ENCODE peak calls at places on chromosomes 13 and 19, in four cellular contexts. O is mucosa of descending colon, E is A549, D is body of pancreas. B is an unnamed sample.

GRCh38 chr19:47111081-47111589 is 2.4 kb downstream of the ZC3H4 start:
- DNase-seq in O (peak), D (peak), E (no peak), B (no peak)

GRCh38 chr19:14271830-14272229 is 65.9 kb upstream of the ADGRL1 start:
- DNase-seq in E (no peak), O (no peak), D (no peak), B (no peak)

GRCh38 chr13:41054919-41055619 is 6.2 kb upstream of the WBP4 start:
- DNase-seq in D (no peak), O (no peak), E (no peak), B (no peak)

GRCh38 chr13:44237276-44237767 is 136.3 kb upstream of the SERP2 start:
- DNase-seq in D (peak), E (no peak), O (no peak), B (no peak)

GRCh38 chr13:113759525-113760137 is 605 bp downstream of the TMEM255B start:
- DNase-seq in E (peak), O (no peak), D (peak), B (no peak)

GRCh38 chr13:104011505-104012270 is 945.5 kb upstream of the SLC10A2 start:
- DNase-seq in O (no peak), E (no peak), D (peak), B (peak)

GRCh38 chr13:50082426-50083283 is 67.4 kb downstream of the KCNRG start:
- DNase-seq in O (peak), E (peak), D (peak), B (peak)

GRCh38 chr13:104043184-104043583 is 977.0 kb upstream of the SLC10A2 start:
- DNase-seq in E (no peak), O (no peak), D (no peak), B (no peak)

GRCh38 chr19:46717716-46718143 is 816 bp upstream of the PRKD2 start:
- DNase-seq in O (no peak), E (no peak), D (no peak), B (no peak)

GRCh38 chr13:48403151-48403631 is 9.7 kb downstream of the LPAR6 start:
- DNase-seq in E (no peak), D (no peak), O (no peak), B (no peak)
- H3K4me3 ChIP-seq in E (no peak), D (no peak), O (no peak), B (no peak)

DNA sequence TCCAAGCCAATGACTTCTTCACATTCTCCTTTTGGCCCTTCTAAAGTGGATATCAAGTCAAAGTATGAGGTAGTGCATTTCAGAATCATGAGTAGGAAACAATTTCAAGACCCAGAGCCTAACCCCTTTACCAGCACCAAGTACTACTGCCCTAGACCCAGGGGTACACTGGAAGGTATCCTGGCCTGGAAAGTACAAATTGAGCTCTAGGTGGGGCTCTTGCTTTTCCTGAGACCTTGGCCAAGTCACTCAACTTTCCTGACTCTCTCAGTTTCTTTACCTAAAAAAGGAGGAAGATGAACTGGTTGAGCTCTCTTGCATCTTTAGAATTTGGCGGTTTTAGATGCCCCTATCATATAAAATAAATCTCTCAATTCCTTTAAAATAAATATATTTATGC is 204.7 kb downstream of the FGF14 start:
- DNase-seq in E (no peak), D (no peak), O (no peak), B (no peak)
- TF ChIP-seq CTCF in E (no peak), D (no peak), O (no peak), B (peak)

GRCh38 chr19:42250666-42251531 is 4.0 kb downstream of the ERF start:
- DNase-seq in E (no peak), O (peak), D (peak), B (no peak)
- H3K4me3 ChIP-seq in E (peak), O (no peak), D (no peak), B (peak)

DNA sequence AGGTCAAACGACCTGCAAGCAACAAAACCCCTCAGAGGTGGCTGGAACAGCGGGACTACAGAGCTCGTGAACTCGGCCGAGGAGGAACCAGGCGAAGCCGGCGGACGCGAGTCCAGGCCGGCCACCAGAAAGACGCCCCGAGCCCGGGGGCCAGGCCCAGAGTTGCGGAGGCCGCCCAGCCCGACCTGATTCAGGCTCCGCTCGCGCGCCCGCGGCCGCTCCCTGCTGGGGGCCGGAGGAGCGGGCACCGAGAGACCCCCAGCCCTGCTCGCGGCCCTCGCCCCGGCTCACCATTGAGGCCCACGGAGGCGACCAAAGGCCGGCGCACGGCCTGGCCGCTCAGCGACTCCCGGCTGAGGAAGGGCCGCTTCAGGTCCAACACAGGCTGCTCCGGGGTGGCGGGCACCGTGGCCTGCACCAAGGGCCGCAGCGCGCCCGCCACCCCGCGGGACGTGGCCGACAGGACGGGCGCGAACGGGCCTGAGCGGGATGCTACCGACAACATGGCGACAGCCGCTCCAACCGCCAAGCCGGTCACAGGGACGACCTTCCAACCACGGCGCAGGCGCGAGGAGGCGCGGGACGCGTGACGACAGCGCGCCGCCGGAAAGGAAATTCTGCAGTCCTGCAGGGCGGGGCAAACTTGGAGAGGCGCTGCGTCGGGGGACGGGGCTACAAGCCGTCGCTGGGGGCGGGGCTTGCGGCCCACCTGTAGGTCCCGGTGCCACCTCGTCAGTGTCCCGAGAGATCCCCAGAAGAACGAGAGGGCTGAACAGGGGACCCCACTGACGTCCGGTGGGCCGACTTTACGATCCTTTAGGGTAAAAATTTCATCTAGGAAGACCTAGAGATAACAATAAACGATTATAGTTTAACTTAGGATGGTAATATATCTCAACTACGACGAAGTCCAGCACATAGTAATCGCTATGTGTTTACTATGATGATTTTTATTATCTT is at the start of gene UQCRFS1:
- DNase-seq in E (peak), D (peak), O (peak), B (peak)
- TF ChIP-seq CTCF in E (no peak), D (no peak), O (no peak), B (no peak)

GRCh38 chr19:40533508-40533907 is 43.2 kb upstream of the SHKBP1 start:
- DNase-seq in O (no peak), E (peak), D (no peak), B (no peak)

GRCh38 chr19:40529093-40529954 is 47.3 kb upstream of the SHKBP1 start:
- DNase-seq in O (peak), D (peak), E (peak), B (no peak)

GRCh38 chr19:40528078-40528477 is 48.6 kb upstream of the SHKBP1 start:
- DNase-seq in E (no peak), O (no peak), D (no peak), B (no peak)

GRCh38 chr19:40528533-40529092 is 48.1 kb upstream of the SHKBP1 start:
- DNase-seq in D (no peak), E (no peak), O (no peak), B (no peak)

DNA sequence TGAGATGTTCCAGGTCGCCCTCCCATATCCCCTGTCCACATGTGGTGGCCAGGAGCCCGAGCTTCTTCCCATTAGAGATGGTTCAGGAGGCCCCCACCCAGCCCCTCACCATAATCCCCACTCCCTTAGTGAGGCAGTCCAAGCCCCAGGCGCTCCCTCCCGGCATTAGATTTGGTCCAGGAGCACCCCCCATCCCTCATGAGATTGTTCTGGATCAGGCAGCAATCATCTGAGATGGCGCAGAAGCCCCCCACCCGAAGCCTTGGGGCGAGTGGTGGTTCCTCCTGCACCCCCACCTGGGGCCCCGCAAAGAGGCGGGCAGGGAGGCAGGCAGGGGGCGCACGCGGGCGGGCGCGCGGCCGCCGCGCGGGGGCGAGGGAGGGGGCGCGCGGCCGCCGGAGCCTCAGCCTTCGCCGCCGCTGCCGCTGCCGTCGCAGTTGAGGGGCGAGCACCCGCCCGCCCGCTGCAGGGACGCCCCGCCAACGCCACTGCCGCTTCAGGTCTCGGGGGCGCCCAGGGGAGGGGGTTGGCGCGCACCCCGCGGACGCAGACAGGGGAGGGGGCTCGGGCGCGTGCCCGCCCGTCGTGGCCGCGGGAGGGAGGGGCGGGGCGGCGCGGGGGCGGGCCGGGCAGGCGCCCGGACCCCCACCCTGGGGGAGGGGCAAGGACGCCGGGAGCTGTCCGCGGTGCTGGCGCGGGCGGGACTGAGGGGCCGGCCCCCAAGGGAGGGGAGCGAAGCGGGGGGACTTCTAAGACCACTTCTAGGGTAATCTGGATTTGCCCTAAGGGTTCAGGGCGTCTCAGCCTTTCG is 46.4 kb upstream of the SHKBP1 start:
- DNase-seq in E (peak), O (no peak), D (peak), B (no peak)
- H3K4me3 ChIP-seq in E (peak), O (no peak), D (no peak), B (no peak)

GRCh38 chr19:50893047-50893737 is 18.0 kb downstream of the KLK4 start:
- DNase-seq in D (peak), O (no peak), E (no peak), B (no peak)
- TF ChIP-seq CTCF in D (no peak), O (no peak), E (no peak), B (no peak)

GRCh38 chr19:17327654-17328516 is 6.8 kb downstream of the ANO8 start:
- DNase-seq in E (no peak), D (peak), O (peak), B (no peak)
- H3K4me3 ChIP-seq in E (no peak), D (peak), O (peak), B (peak)

GRCh38 chr13:95752677-95753076 is 75.7 kb downstream of the DNAJC3 start:
- DNase-seq in O (no peak), E (no peak), D (no peak), B (no peak)
- TF ChIP-seq CTCF in O (no peak), E (no peak), D (no peak), B (no peak)

DNA sequence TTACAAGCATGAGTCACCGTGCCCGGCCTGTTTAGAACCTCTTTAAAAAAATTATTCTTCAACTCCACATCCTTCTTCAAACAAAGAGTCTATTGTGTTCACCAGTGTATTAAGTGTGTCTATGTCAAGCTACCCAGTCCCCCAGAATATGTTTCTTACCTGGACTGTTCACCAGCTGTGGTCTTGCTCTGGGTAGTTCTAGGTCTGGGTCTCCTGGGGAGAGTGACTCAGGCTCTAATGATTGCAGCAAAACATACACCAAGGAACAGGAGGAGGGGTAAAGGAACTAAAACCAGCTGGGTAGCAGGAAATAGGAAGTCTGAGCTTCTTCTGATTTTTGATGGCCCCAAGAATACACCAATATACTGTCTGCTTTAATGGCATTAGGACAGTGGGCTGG is at the start of gene FPR1:
- DNase-seq in D (no peak), O (no peak), E (no peak), B (peak)
- H3K4me3 ChIP-seq in D (no peak), O (no peak), E (no peak), B (no peak)